ENCODE peak calls at places on chromosome 11, in nine cellular contexts. N, F, C, U, Z, B, I, X and J are unnamed samples. For H3K4me1, the result is how much of the 10 kb centered on the place peaks cover.

GRCh38 chr11:75826463-75827220 is 11.6 kb downstream of the UVRAG start:
- DNase-seq in N (peak), F (peak), C (peak), U (no peak), Z (no peak), B (no peak), I (no peak), X (no peak), J (no peak)

GRCh38 chr11:128725630-128726461 is 32.0 kb downstream of the FLI1 start:
- DNase-seq in N (peak), F (no peak), C (no peak), U (peak), Z (no peak), B (peak), I (no peak), X (no peak), J (peak)

GRCh38 chr11:46367916-46368267 is 13.6 kb upstream of the MDK start:
- DNase-seq in N (no peak), F (no peak), C (no peak), U (no peak), Z (no peak), B (no peak), I (no peak), X (no peak), J (no peak)

GRCh38 chr11:103532133-103532788 is 423.0 kb downstream of the DYNC2H1 start:
- DNase-seq in N (peak), F (no peak), C (peak), U (no peak), Z (no peak), B (no peak), I (no peak), X (no peak), J (no peak)

GRCh38 chr11:116096596-116096995 is 592.4 kb upstream of the CADM1 start:
- DNase-seq in N (no peak), F (no peak), C (no peak), U (no peak), Z (no peak), B (no peak), I (no peak), X (no peak), J (no peak)

GRCh38 chr11:83367745-83368144 is 81.6 kb upstream of the CCDC90B start:
- DNase-seq in N (no peak), F (peak), C (no peak), U (no peak), Z (no peak), B (no peak), I (no peak), X (no peak), J (no peak)

GRCh38 chr11:8013833-8014232 is 26.7 kb downstream of the EIF3F start:
- DNase-seq in N (no peak), F (no peak), C (no peak), U (no peak), Z (no peak), B (no peak), I (no peak), X (peak), J (no peak)

GRCh38 chr11:61258546-61258945 is 17.6 kb downstream of the PGA5 start:
- DNase-seq in N (no peak), F (no peak), C (no peak), U (no peak), Z (no peak), B (no peak), I (no peak), X (no peak), J (no peak)

GRCh38 chr11:116072776-116073175 is 568.6 kb upstream of the CADM1 start:
- DNase-seq in N (no peak), F (peak), C (no peak), U (no peak), Z (no peak), B (no peak), I (no peak), X (no peak), J (no peak)

GRCh38 chr11:76513654-76514034 is 68.8 kb downstream of the EMSY start:
- DNase-seq in N (no peak), F (no peak), C (no peak), U (no peak), Z (no peak), B (no peak), I (no peak), X (no peak), J (no peak)

GRCh38 chr11:45455536-45455935 is 169.4 kb upstream of the SYT13 start:
- DNase-seq in N (no peak), F (no peak), C (no peak), U (no peak), Z (no peak), B (no peak), I (no peak), X (no peak), J (no peak)

GRCh38 chr11:106468091-106468490 is 390.6 kb downstream of the AASDHPPT start:
- DNase-seq in N (peak), F (no peak), C (no peak), U (no peak), Z (no peak), B (no peak), I (no peak), X (no peak), J (no peak)

GRCh38 chr11:113395782-113396336 is 8.3 kb downstream of the ANKK1 start:
- DNase-seq in N (no peak), F (no peak), C (no peak), U (no peak), Z (no peak), B (no peak), I (no peak), X (no peak), J (no peak)

GRCh38 chr11:120024046-120024445 is 113.9 kb downstream of the TRIM29 start:
- DNase-seq in N (no peak), F (peak), C (no peak), U (no peak), Z (no peak), B (no peak), I (no peak), X (no peak), J (no peak)

GRCh38 chr11:31957674-31958073 is 133.2 kb upstream of the RCN1 start:
- DNase-seq in N (no peak), F (peak), C (no peak), U (no peak), Z (no peak), B (no peak), I (no peak), X (no peak), J (no peak)

GRCh38 chr11:130179396-130180306 is 20.1 kb downstream of the ST14 start:
- DNase-seq in N (no peak), F (no peak), C (no peak), U (no peak), Z (peak), B (no peak), I (peak), X (no peak), J (no peak)

GRCh38 chr11:47611240-47611863 is 17.1 kb upstream of the C1QTNF4 start:
- DNase-seq in N (no peak), F (no peak), C (no peak), U (no peak), Z (no peak), B (no peak), I (no peak), X (no peak), J (no peak)

GRCh38 chr11:34899633-34900016 is 16.6 kb downstream of the APIP start:
- DNase-seq in N (no peak), F (peak), C (peak), U (peak), Z (no peak), B (no peak), I (no peak), X (no peak), J (no peak)

GRCh38 chr11:2738551-2739431 is 39.0 kb upstream of the KCNQ1OT1 start:
- DNase-seq in N (no peak), F (no peak), C (no peak), U (no peak), Z (peak), B (no peak), I (peak), X (no peak), J (no peak)

GRCh38 chr11:46332568-46333128 is 14.6 kb upstream of the DGKZ start:
- DNase-seq in N (no peak), F (peak), C (peak), U (no peak), Z (no peak), B (no peak), I (no peak), X (no peak), J (peak)

GRCh38 chr11:76237914-76238313 is 31.6 kb upstream of the WNT11 start:
- DNase-seq in N (peak), F (peak), C (peak), U (no peak), Z (no peak), B (no peak), I (no peak), X (no peak), J (no peak)

GRCh38 chr11:14642453-14642852 is 1.2 kb upstream of the PDE3B start:
- DNase-seq in N (no peak), F (no peak), C (no peak), U (peak), Z (no peak), B (no peak), I (no peak), X (no peak), J (no peak)

GRCh38 chr11:96235725-96236124 is 107.3 kb downstream of the MAML2 start:
- DNase-seq in N (peak), F (no peak), C (no peak), U (peak), Z (no peak), B (no peak), I (no peak), X (no peak), J (no peak)

GRCh38 chr11:73326929-73327811 is 19.1 kb downstream of the ARHGEF17 start:
- DNase-seq in N (peak), F (no peak), C (no peak), U (no peak), Z (no peak), B (no peak), I (no peak), X (no peak), J (no peak)

GRCh38 chr11:66651011-66651410 is 12.5 kb downstream of the RBM4 start:
- DNase-seq in N (peak), F (no peak), C (no peak), U (no peak), Z (no peak), B (no peak), I (no peak), X (no peak), J (no peak)

GRCh38 chr11:15145635-15146034 is 30.9 kb downstream of the INSC start:
- DNase-seq in N (no peak), F (no peak), C (no peak), U (no peak), Z (no peak), B (no peak), I (no peak), X (no peak), J (no peak)

GRCh38 chr11:26522912-26523610 is 49.0 kb downstream of the MUC15 start:
- DNase-seq in N (peak), F (peak), C (peak), U (no peak), Z (no peak), B (no peak), I (no peak), X (no peak), J (no peak)

GRCh38 chr11:61654397-61654829 is 25.8 kb upstream of the DAGLA start:
- DNase-seq in N (no peak), F (no peak), C (no peak), U (no peak), Z (peak), B (no peak), I (peak), X (no peak), J (no peak)

GRCh38 chr11:65436412-65437032 is 13.9 kb downstream of the NEAT1 start:
- DNase-seq in N (peak), F (no peak), C (no peak), U (peak), Z (peak), B (no peak), I (no peak), X (peak), J (no peak)

GRCh38 chr11:44246726-44247125 is 63.2 kb downstream of the ALX4 start:
- DNase-seq in N (no peak), F (no peak), C (peak), U (no peak), Z (no peak), B (no peak), I (peak), X (no peak), J (no peak)
- H3K27ac ChIP-seq in N (no peak), F (no peak), C (no peak), U (no peak), Z (no peak), B (no peak), I (no peak), X (no peak), J (no peak)

GRCh38 chr11:10679644-10680043 is 13.9 kb downstream of the IRAG1 start:
- DNase-seq in N (no peak), F (no peak), C (no peak), U (no peak), Z (no peak), B (no peak), I (no peak), X (no peak), J (no peak)

GRCh38 chr11:10673476-10674062 is 20.0 kb downstream of the IRAG1 start:
- DNase-seq in N (peak), F (no peak), C (no peak), U (no peak), Z (no peak), B (no peak), I (no peak), X (no peak), J (no peak)

GRCh38 chr11:10674440-10674855 is 19.1 kb downstream of the IRAG1 start:
- DNase-seq in N (no peak), F (no peak), C (no peak), U (no peak), Z (peak), B (no peak), I (no peak), X (no peak), J (no peak)

GRCh38 chr11:10678106-10678505 is 15.4 kb downstream of the IRAG1 start:
- DNase-seq in N (no peak), F (no peak), C (no peak), U (no peak), Z (no peak), B (no peak), I (no peak), X (no peak), J (no peak)

DNA sequence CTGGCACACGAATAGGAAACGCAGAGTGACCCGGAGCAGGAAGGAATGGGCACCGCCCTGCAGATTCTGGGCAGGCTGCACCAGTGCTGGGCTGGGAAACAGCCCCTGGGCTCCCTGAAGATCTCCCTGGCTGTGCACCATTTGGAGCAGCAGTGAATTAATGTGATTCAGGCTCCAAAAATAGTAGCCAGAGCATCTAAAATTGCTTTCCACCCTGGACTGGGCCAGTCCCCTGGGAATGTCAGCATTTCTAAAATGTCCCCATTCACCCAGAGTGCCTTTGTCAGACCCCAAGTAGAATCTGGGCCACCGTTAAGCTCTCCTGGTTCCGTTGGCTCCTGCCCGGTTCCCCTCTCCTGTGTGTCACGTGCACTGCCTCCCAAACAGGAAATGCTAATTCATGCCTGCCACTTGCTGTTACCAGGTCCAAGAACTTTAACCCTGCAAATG is 18.5 kb downstream of the IRAG1 start:
- DNase-seq in N (no peak), F (no peak), C (no peak), U (no peak), Z (peak), B (no peak), I (peak), X (no peak), J (no peak)
- H3K4me1 ChIP-seq in N (under half), F (under half), C (under half), U (under half), Z (under half), B (under half), I (under half), X (under half), J (under half)

DNA sequence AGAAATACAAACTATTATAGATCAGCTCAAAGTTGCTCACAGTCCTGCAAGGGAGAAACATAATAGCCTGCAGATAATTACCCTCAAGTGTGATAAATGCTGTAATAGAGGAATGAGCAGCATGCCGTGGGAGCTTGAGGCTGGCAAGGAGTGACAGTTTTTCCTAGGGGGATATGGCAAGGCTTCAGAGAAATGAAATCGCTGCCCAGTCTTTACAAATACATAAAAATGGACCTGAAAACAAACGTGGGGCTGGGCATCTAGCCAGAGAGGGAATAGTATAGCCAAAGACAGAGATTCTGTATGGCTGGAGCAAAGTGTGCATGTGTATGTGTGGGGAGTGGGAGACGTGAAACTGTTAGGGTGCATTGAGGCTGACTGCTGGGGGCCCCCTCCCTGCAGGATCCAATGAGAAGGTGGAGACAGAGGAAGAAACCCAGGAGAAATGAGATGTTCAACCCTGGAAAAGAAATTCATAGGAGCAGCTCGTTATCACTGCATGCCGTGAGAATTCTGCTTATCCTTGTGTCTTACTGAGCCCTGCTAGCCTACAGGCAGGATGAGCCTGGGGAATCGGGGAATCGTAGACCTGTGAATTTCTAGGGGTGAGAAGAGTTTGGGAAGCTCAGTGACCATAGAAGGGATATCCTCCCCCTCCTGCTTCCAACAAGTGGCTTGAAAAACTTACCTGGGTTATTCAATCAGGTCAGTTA is 167.0 kb downstream of the LDLRAD3 start:
- DNase-seq in N (no peak), F (peak), C (no peak), U (no peak), Z (no peak), B (no peak), I (no peak), X (no peak), J (no peak)
- H3K27ac ChIP-seq in N (no peak), F (peak), C (no peak), U (no peak), Z (no peak), B (no peak), I (no peak), X (no peak), J (no peak)

GRCh38 chr11:118911113-118911879 is 14.4 kb downstream of the BCL9L start:
- DNase-seq in N (peak), F (peak), C (peak), U (no peak), Z (peak), B (no peak), I (no peak), X (no peak), J (no peak)
- H3K4me1 ChIP-seq in N (half or more), F (half or more), C (half or more), U (half or more), Z (half or more), B (half or more), I (under half), X (half or more), J (half or more)

GRCh38 chr11:23359297-23359696 is 499.0 kb upstream of the CCDC179 start:
- DNase-seq in N (peak), F (no peak), C (no peak), U (no peak), Z (no peak), B (no peak), I (no peak), X (no peak), J (no peak)
- H3K27ac ChIP-seq in N (peak), F (no peak), C (no peak), U (no peak), Z (no peak), B (no peak), I (no peak), X (no peak), J (no peak)

GRCh38 chr11:94112182-94112960 is 16.3 kb upstream of the PANX1 start:
- DNase-seq in N (no peak), F (no peak), C (no peak), U (no peak), Z (no peak), B (no peak), I (no peak), X (no peak), J (no peak)
- H3K4me1 ChIP-seq in N (under half), F (under half), C (under half), U (under half), Z (under half), B (under half), I (under half), X (under half), J (under half)

DNA sequence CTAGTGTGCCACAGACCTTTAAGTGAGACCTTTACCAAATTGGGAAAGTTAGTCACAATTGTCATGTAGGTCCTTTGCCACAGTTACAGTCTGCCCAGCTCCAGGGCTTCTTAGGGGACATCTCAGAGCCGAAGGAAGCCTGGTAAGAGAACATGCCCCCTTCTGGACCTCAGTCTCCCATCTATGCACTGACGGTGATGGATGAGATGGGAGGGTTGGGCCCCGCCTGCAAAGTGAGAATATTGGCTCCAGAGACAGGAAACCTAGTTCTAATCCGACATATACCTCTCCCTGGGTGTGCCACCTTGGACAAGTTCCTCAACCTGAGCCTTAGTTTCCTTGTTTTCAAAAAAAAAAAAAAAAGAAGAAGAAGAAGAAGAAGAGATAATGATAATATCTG is 85.1 kb upstream of the NAV2 start:
- DNase-seq in N (no peak), F (no peak), C (no peak), U (no peak), Z (no peak), B (no peak), I (no peak), X (no peak), J (no peak)
- H3K27ac ChIP-seq in N (no peak), F (no peak), C (no peak), U (no peak), Z (no peak), B (no peak), I (peak), X (no peak), J (no peak)

DNA sequence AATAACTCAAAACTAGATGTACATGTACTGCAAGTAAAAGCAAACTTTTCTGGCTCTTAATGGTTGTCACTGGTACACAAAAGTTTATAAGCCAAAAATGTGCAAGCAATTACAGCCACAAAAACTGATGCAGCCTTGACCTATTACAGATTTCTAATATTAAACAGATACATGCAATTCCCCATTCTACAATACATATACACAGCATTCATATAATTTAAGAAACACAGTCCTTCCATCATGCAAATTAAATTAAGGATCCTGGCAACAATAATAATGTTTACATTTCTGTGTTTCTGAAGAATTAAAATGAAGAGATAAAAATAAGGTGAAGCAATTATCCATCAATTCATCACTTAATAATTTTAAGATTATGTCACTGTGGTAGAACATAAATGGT is 18.6 kb downstream of the PICALM start:
- DNase-seq in N (no peak), F (no peak), C (no peak), U (no peak), Z (no peak), B (no peak), I (no peak), X (no peak), J (no peak)
- H3K4me1 ChIP-seq in N (under half), F (under half), C (under half), U (half or more), Z (under half), B (half or more), I (under half), X (half or more), J (half or more)

DNA sequence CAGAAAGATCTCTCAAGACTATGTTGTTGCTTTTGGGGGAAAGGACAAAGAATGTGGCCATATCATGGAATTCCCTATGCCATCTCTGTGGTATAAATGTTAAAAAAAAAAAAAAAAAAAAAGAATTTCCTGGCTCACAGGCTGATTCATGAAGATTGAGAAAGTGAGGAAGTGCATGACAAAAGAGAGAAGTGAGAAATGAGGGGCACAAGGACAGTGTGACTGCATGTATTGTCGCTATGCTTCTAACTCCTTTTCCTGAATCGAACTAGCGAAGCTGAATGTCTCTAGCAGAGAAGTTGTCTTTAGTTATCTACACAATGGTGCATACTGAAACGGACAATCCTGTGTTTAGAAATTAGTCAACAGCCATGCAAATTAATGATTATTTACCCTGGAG is 80.6 kb upstream of the CARD18 start:
- DNase-seq in N (no peak), F (no peak), C (no peak), U (no peak), Z (no peak), B (no peak), I (no peak), X (no peak), J (no peak)
- H3K27ac ChIP-seq in N (no peak), F (no peak), C (no peak), U (no peak), Z (no peak), B (no peak), I (no peak), X (no peak), J (no peak)